ENCODE peak calls at places on chromosomes 11 and 22, in eight cellular contexts. One of them, this sample, is unnamed.

GRCh38 chr22:37167176-37167980 is 17.7 kb upstream of the IL2RB start:
- DNase-seq in T-helper 2 cell: no peak
- DNase-seq in epithelial cell of esophagus: no peak
- DNase-seq in type B pancreatic cell: no peak
- DNase-seq in DMS153: no peak
- DNase-seq in NCI-H1436: no peak
- DNase-seq in esophagus squamous epithelium: no peak
- DNase-seq in SW 1271: no peak
- DNase-seq in this sample: no peak

GRCh38 chr11:7252683-7253213 is 1.0 kb downstream of the SYT9 start:
- DNase-seq in T-helper 2 cell: no peak
- DNase-seq in epithelial cell of esophagus: no peak
- DNase-seq in type B pancreatic cell: peak
- DNase-seq in DMS153: no peak
- DNase-seq in NCI-H1436: no peak
- DNase-seq in esophagus squamous epithelium: no peak
- DNase-seq in SW 1271: no peak
- DNase-seq in this sample: no peak

GRCh38 chr22:29733362-29734322 is 13.8 kb downstream of the CABP7 start:
- DNase-seq in T-helper 2 cell: no peak
- DNase-seq in epithelial cell of esophagus: no peak
- DNase-seq in type B pancreatic cell: no peak
- DNase-seq in DMS153: peak
- DNase-seq in NCI-H1436: peak
- DNase-seq in esophagus squamous epithelium: no peak
- DNase-seq in SW 1271: no peak
- DNase-seq in this sample: no peak

GRCh38 chr11:47616726-47617416 is 22.7 kb upstream of the C1QTNF4 start:
- DNase-seq in T-helper 2 cell: no peak
- DNase-seq in epithelial cell of esophagus: peak
- DNase-seq in type B pancreatic cell: no peak
- DNase-seq in DMS153: peak
- DNase-seq in NCI-H1436: no peak
- DNase-seq in esophagus squamous epithelium: no peak
- DNase-seq in SW 1271: peak
- DNase-seq in this sample: no peak

GRCh38 chr11:241634-242033 is 4.9 kb downstream of the PSMD13 start:
- DNase-seq in T-helper 2 cell: no peak
- DNase-seq in epithelial cell of esophagus: no peak
- DNase-seq in type B pancreatic cell: no peak
- DNase-seq in DMS153: no peak
- DNase-seq in NCI-H1436: no peak
- DNase-seq in esophagus squamous epithelium: no peak
- DNase-seq in SW 1271: no peak
- DNase-seq in this sample: no peak

GRCh38 chr11:36306888-36307287 is 10.8 kb downstream of the PRR5L start:
- DNase-seq in T-helper 2 cell: no peak
- DNase-seq in epithelial cell of esophagus: peak
- DNase-seq in type B pancreatic cell: no peak
- DNase-seq in DMS153: no peak
- DNase-seq in NCI-H1436: no peak
- DNase-seq in esophagus squamous epithelium: no peak
- DNase-seq in SW 1271: no peak
- DNase-seq in this sample: no peak

GRCh38 chr22:32546480-32546879 is 71.9 kb downstream of the FBXO7 start:
- DNase-seq in T-helper 2 cell: no peak
- DNase-seq in epithelial cell of esophagus: peak
- DNase-seq in type B pancreatic cell: no peak
- DNase-seq in DMS153: no peak
- DNase-seq in NCI-H1436: no peak
- DNase-seq in esophagus squamous epithelium: no peak
- DNase-seq in SW 1271: no peak
- DNase-seq in this sample: no peak

GRCh38 chr11:74683279-74683871 is 47.9 kb downstream of the CHRDL2 start:
- DNase-seq in T-helper 2 cell: no peak
- DNase-seq in epithelial cell of esophagus: no peak
- DNase-seq in type B pancreatic cell: no peak
- DNase-seq in DMS153: no peak
- DNase-seq in NCI-H1436: no peak
- DNase-seq in esophagus squamous epithelium: no peak
- DNase-seq in SW 1271: no peak
- DNase-seq in this sample: no peak

GRCh38 chr11:96168623-96169022 is 174.4 kb downstream of the MAML2 start:
- DNase-seq in T-helper 2 cell: no peak
- DNase-seq in epithelial cell of esophagus: peak
- DNase-seq in type B pancreatic cell: no peak
- DNase-seq in DMS153: no peak
- DNase-seq in NCI-H1436: no peak
- DNase-seq in esophagus squamous epithelium: no peak
- DNase-seq in SW 1271: no peak
- DNase-seq in this sample: no peak

GRCh38 chr11:63573881-63574855 is 11.0 kb upstream of the PLAAT2 start:
- DNase-seq in T-helper 2 cell: no peak
- DNase-seq in epithelial cell of esophagus: no peak
- DNase-seq in type B pancreatic cell: no peak
- DNase-seq in DMS153: peak
- DNase-seq in NCI-H1436: no peak
- DNase-seq in esophagus squamous epithelium: no peak
- DNase-seq in SW 1271: no peak
- DNase-seq in this sample: peak

GRCh38 chr11:102530558-102530957 is at the start of gene MMP7:
- DNase-seq in T-helper 2 cell: no peak
- DNase-seq in epithelial cell of esophagus: peak
- DNase-seq in type B pancreatic cell: no peak
- DNase-seq in DMS153: peak
- DNase-seq in NCI-H1436: no peak
- DNase-seq in esophagus squamous epithelium: no peak
- DNase-seq in SW 1271: no peak
- DNase-seq in this sample: no peak

GRCh38 chr11:119797137-119797611 is 68.2 kb upstream of the NECTIN1 start:
- DNase-seq in T-helper 2 cell: no peak
- DNase-seq in epithelial cell of esophagus: no peak
- DNase-seq in type B pancreatic cell: no peak
- DNase-seq in DMS153: no peak
- DNase-seq in NCI-H1436: no peak
- DNase-seq in esophagus squamous epithelium: no peak
- DNase-seq in SW 1271: no peak
- DNase-seq in this sample: no peak

GRCh38 chr22:30486661-30487115 is 14.9 kb upstream of the SEC14L3 start:
- DNase-seq in T-helper 2 cell: no peak
- DNase-seq in epithelial cell of esophagus: peak
- DNase-seq in type B pancreatic cell: no peak
- DNase-seq in DMS153: no peak
- DNase-seq in NCI-H1436: no peak
- DNase-seq in esophagus squamous epithelium: no peak
- DNase-seq in SW 1271: no peak
- DNase-seq in this sample: no peak

GRCh38 chr11:60563553-60564235 is 48.5 kb downstream of the MS4A13 start:
- DNase-seq in T-helper 2 cell: no peak
- DNase-seq in epithelial cell of esophagus: peak
- DNase-seq in type B pancreatic cell: no peak
- DNase-seq in DMS153: peak
- DNase-seq in NCI-H1436: peak
- DNase-seq in esophagus squamous epithelium: no peak
- DNase-seq in SW 1271: no peak
- DNase-seq in this sample: no peak

GRCh38 chr11:10669258-10670033 is 24.1 kb downstream of the IRAG1 start:
- DNase-seq in T-helper 2 cell: no peak
- DNase-seq in epithelial cell of esophagus: no peak
- DNase-seq in type B pancreatic cell: no peak
- DNase-seq in DMS153: peak
- DNase-seq in NCI-H1436: no peak
- DNase-seq in esophagus squamous epithelium: no peak
- DNase-seq in SW 1271: no peak
- DNase-seq in this sample: no peak

GRCh38 chr11:60265373-60266214 is 14.9 kb upstream of the MS4A4A start:
- DNase-seq in T-helper 2 cell: no peak
- DNase-seq in epithelial cell of esophagus: peak
- DNase-seq in type B pancreatic cell: no peak
- DNase-seq in DMS153: peak
- DNase-seq in NCI-H1436: peak
- DNase-seq in esophagus squamous epithelium: no peak
- DNase-seq in SW 1271: peak
- DNase-seq in this sample: no peak

GRCh38 chr11:128790200-128790599 is 76.9 kb downstream of the KCNJ1 start:
- DNase-seq in T-helper 2 cell: no peak
- DNase-seq in epithelial cell of esophagus: no peak
- DNase-seq in type B pancreatic cell: no peak
- DNase-seq in DMS153: peak
- DNase-seq in NCI-H1436: peak
- DNase-seq in esophagus squamous epithelium: no peak
- DNase-seq in SW 1271: no peak
- DNase-seq in this sample: no peak

GRCh38 chr22:28146401-28147304 is 227.6 kb upstream of the PITPNB start:
- DNase-seq in T-helper 2 cell: no peak
- DNase-seq in epithelial cell of esophagus: no peak
- DNase-seq in type B pancreatic cell: no peak
- DNase-seq in DMS153: no peak
- DNase-seq in NCI-H1436: no peak
- DNase-seq in esophagus squamous epithelium: no peak
- DNase-seq in SW 1271: no peak
- DNase-seq in this sample: no peak